ENCODE peak calls at places on chromosomes 6 and 20, in eight cellular contexts. One of them, this sample, is unnamed.

GRCh38 chr6:133070410-133071043 is 170.6 kb upstream of the EYA4 start:
- DNase-seq in hepatic stellate cell: no peak
- DNase-seq in Caki2: no peak
- DNase-seq in NCI-H2171: no peak
- DNase-seq in mammary epithelial cell: no peak
- DNase-seq in neuronal stem cell: no peak
- DNase-seq in GM04504: no peak
- DNase-seq in bronchial epithelial cell: no peak
- DNase-seq in this sample: no peak

GRCh38 chr20:50048420-50049166 is 64.4 kb downstream of the UBE2V1 start:
- DNase-seq in hepatic stellate cell: no peak
- DNase-seq in Caki2: no peak
- DNase-seq in NCI-H2171: no peak
- DNase-seq in mammary epithelial cell: peak; percentile 13
- DNase-seq in neuronal stem cell: no peak
- DNase-seq in GM04504: no peak
- DNase-seq in bronchial epithelial cell: no peak
- DNase-seq in this sample: peak; percentile 56

GRCh38 chr20:61503106-61503505 is 251.0 kb downstream of the CDH4 start:
- DNase-seq in hepatic stellate cell: no peak
- DNase-seq in Caki2: no peak
- DNase-seq in NCI-H2171: no peak
- DNase-seq in mammary epithelial cell: no peak
- DNase-seq in neuronal stem cell: no peak
- DNase-seq in GM04504: no peak
- DNase-seq in bronchial epithelial cell: no peak
- DNase-seq in this sample: no peak

GRCh38 chr6:21556506-21556905 is 37.0 kb upstream of the SOX4 start:
- DNase-seq in hepatic stellate cell: no peak
- DNase-seq in Caki2: no peak
- DNase-seq in NCI-H2171: no peak
- DNase-seq in mammary epithelial cell: no peak
- DNase-seq in neuronal stem cell: no peak
- DNase-seq in GM04504: no peak
- DNase-seq in bronchial epithelial cell: no peak
- DNase-seq in this sample: no peak

GRCh38 chr20:63968136-63968927 is 1.4 kb downstream of the ZNF512B start:
- DNase-seq in hepatic stellate cell: no peak
- DNase-seq in Caki2: no peak
- DNase-seq in NCI-H2171: no peak
- DNase-seq in mammary epithelial cell: no peak
- DNase-seq in neuronal stem cell: no peak
- DNase-seq in GM04504: no peak
- DNase-seq in bronchial epithelial cell: no peak
- DNase-seq in this sample: no peak

GRCh38 chr20:63270606-63271325 is 1.8 kb upstream of the ARFGAP1 start:
- DNase-seq in hepatic stellate cell: no peak
- DNase-seq in Caki2: no peak
- DNase-seq in NCI-H2171: no peak
- DNase-seq in mammary epithelial cell: no peak
- DNase-seq in neuronal stem cell: no peak
- DNase-seq in GM04504: no peak
- DNase-seq in bronchial epithelial cell: no peak
- DNase-seq in this sample: peak; percentile 44

GRCh38 chr6:157233156-157233555 is 90.2 kb downstream of the TMEM242 start:
- DNase-seq in hepatic stellate cell: no peak
- DNase-seq in Caki2: no peak
- DNase-seq in NCI-H2171: no peak
- DNase-seq in mammary epithelial cell: no peak
- DNase-seq in neuronal stem cell: no peak
- DNase-seq in GM04504: no peak
- DNase-seq in bronchial epithelial cell: no peak
- DNase-seq in this sample: no peak

GRCh38 chr6:162099685-162100084 is 627.9 kb downstream of the PRKN start:
- DNase-seq in hepatic stellate cell: peak; percentile 4
- DNase-seq in Caki2: peak; percentile 74
- DNase-seq in NCI-H2171: no peak
- DNase-seq in mammary epithelial cell: peak; percentile 92
- DNase-seq in neuronal stem cell: no peak
- DNase-seq in GM04504: peak; percentile 60
- DNase-seq in bronchial epithelial cell: peak; percentile 96
- DNase-seq in this sample: peak; percentile 72

GRCh38 chr20:25246182-25246943 is 1.5 kb upstream of the PYGB start:
- DNase-seq in hepatic stellate cell: no peak
- DNase-seq in Caki2: no peak
- DNase-seq in NCI-H2171: no peak
- DNase-seq in mammary epithelial cell: no peak
- DNase-seq in neuronal stem cell: no peak
- DNase-seq in GM04504: no peak
- DNase-seq in bronchial epithelial cell: no peak
- DNase-seq in this sample: peak; percentile 13

GRCh38 chr20:3629893-3630292 is 33.3 kb downstream of the GFRA4 start:
- DNase-seq in hepatic stellate cell: no peak
- DNase-seq in Caki2: no peak
- DNase-seq in NCI-H2171: no peak
- DNase-seq in mammary epithelial cell: no peak
- DNase-seq in neuronal stem cell: no peak
- DNase-seq in GM04504: no peak
- DNase-seq in bronchial epithelial cell: no peak
- DNase-seq in this sample: no peak

GRCh38 chr20:32149566-32150170 is 40.2 kb downstream of the TM9SF4 start:
- DNase-seq in hepatic stellate cell: no peak
- DNase-seq in Caki2: no peak
- DNase-seq in NCI-H2171: no peak
- DNase-seq in mammary epithelial cell: no peak
- DNase-seq in neuronal stem cell: no peak
- DNase-seq in GM04504: no peak
- DNase-seq in bronchial epithelial cell: no peak
- DNase-seq in this sample: no peak

GRCh38 chr20:19784511-19785172 is 26.6 kb downstream of the RIN2 start:
- DNase-seq in hepatic stellate cell: peak; percentile 55
- DNase-seq in Caki2: peak; percentile 95
- DNase-seq in NCI-H2171: no peak
- DNase-seq in mammary epithelial cell: peak; percentile 82
- DNase-seq in neuronal stem cell: peak; percentile 66
- DNase-seq in GM04504: peak; percentile 67
- DNase-seq in bronchial epithelial cell: peak; percentile 89
- DNase-seq in this sample: peak; percentile 48

GRCh38 chr20:44850883-44851282 is 34.6 kb upstream of the YWHAB start:
- DNase-seq in hepatic stellate cell: no peak
- DNase-seq in Caki2: no peak
- DNase-seq in NCI-H2171: no peak
- DNase-seq in mammary epithelial cell: no peak
- DNase-seq in neuronal stem cell: no peak
- DNase-seq in GM04504: no peak
- DNase-seq in bronchial epithelial cell: no peak
- DNase-seq in this sample: no peak

GRCh38 chr6:24568687-24569086 is 73.9 kb downstream of the ALDH5A1 start:
- DNase-seq in hepatic stellate cell: no peak
- DNase-seq in Caki2: no peak
- DNase-seq in NCI-H2171: no peak
- DNase-seq in mammary epithelial cell: no peak
- DNase-seq in neuronal stem cell: no peak
- DNase-seq in GM04504: no peak
- DNase-seq in bronchial epithelial cell: no peak
- DNase-seq in this sample: no peak

GRCh38 chr6:34568341-34568680 is 12.2 kb upstream of the SPDEF start:
- DNase-seq in hepatic stellate cell: peak; percentile 8
- DNase-seq in Caki2: no peak
- DNase-seq in NCI-H2171: no peak
- DNase-seq in mammary epithelial cell: no peak
- DNase-seq in neuronal stem cell: no peak
- DNase-seq in GM04504: no peak
- DNase-seq in bronchial epithelial cell: no peak
- DNase-seq in this sample: peak; percentile 60

GRCh38 chr6:11212625-11213024 is 19.8 kb downstream of the NEDD9 start:
- DNase-seq in hepatic stellate cell: peak; percentile 53
- DNase-seq in Caki2: no peak
- DNase-seq in NCI-H2171: no peak
- DNase-seq in mammary epithelial cell: peak; percentile 67
- DNase-seq in neuronal stem cell: no peak
- DNase-seq in GM04504: peak; percentile 59
- DNase-seq in bronchial epithelial cell: peak; percentile 74
- DNase-seq in this sample: peak; percentile 77

GRCh38 chr6:170106906-170107525 is 183.9 kb downstream of the DLL1 start:
- DNase-seq in hepatic stellate cell: no peak
- DNase-seq in Caki2: no peak
- DNase-seq in NCI-H2171: no peak
- DNase-seq in mammary epithelial cell: no peak
- DNase-seq in neuronal stem cell: no peak
- DNase-seq in GM04504: no peak
- DNase-seq in bronchial epithelial cell: no peak
- DNase-seq in this sample: no peak

GRCh38 chr20:6045566-6045965 is 8.3 kb downstream of the LRRN4 start:
- DNase-seq in hepatic stellate cell: no peak
- DNase-seq in Caki2: no peak
- DNase-seq in NCI-H2171: no peak
- DNase-seq in mammary epithelial cell: peak; percentile 40
- DNase-seq in neuronal stem cell: no peak
- DNase-seq in GM04504: no peak
- DNase-seq in bronchial epithelial cell: no peak
- DNase-seq in this sample: peak; percentile 54

GRCh38 chr6:37741757-37742400 is 44.2 kb upstream of the MDGA1 start:
- DNase-seq in hepatic stellate cell: peak; percentile 35
- DNase-seq in Caki2: no peak
- DNase-seq in NCI-H2171: no peak
- DNase-seq in mammary epithelial cell: no peak
- DNase-seq in neuronal stem cell: peak; percentile 42
- DNase-seq in GM04504: no peak
- DNase-seq in bronchial epithelial cell: no peak
- DNase-seq in this sample: no peak

GRCh38 chr20:13841206-13841605 is 56.4 kb downstream of the NDUFAF5 start:
- DNase-seq in hepatic stellate cell: no peak
- DNase-seq in Caki2: no peak
- DNase-seq in NCI-H2171: peak; percentile 40
- DNase-seq in mammary epithelial cell: no peak
- DNase-seq in neuronal stem cell: no peak
- DNase-seq in GM04504: no peak
- DNase-seq in bronchial epithelial cell: no peak
- DNase-seq in this sample: no peak

GRCh38 chr6:89950879-89951391 is 56.7 kb downstream of the GJA10 start:
- DNase-seq in hepatic stellate cell: no peak
- DNase-seq in Caki2: no peak
- DNase-seq in NCI-H2171: no peak
- DNase-seq in mammary epithelial cell: peak; percentile 32
- DNase-seq in neuronal stem cell: no peak
- DNase-seq in GM04504: no peak
- DNase-seq in bronchial epithelial cell: peak; percentile 70
- DNase-seq in this sample: peak; percentile 81

GRCh38 chr6:111944541-111944940 is 71.3 kb upstream of the FYN start:
- DNase-seq in hepatic stellate cell: no peak
- DNase-seq in Caki2: no peak
- DNase-seq in NCI-H2171: no peak
- DNase-seq in mammary epithelial cell: no peak
- DNase-seq in neuronal stem cell: no peak
- DNase-seq in GM04504: no peak
- DNase-seq in bronchial epithelial cell: no peak
- DNase-seq in this sample: no peak

GRCh38 chr20:38831995-38832620 is 26.6 kb downstream of the PPP1R16B start:
- DNase-seq in hepatic stellate cell: no peak
- DNase-seq in Caki2: no peak
- DNase-seq in NCI-H2171: no peak
- DNase-seq in mammary epithelial cell: no peak
- DNase-seq in neuronal stem cell: no peak
- DNase-seq in GM04504: no peak
- DNase-seq in bronchial epithelial cell: no peak
- DNase-seq in this sample: no peak

GRCh38 chr20:2237059-2237458 is 58.7 kb upstream of the TGM3 start:
- DNase-seq in hepatic stellate cell: peak; percentile 88
- DNase-seq in Caki2: peak; percentile 81
- DNase-seq in NCI-H2171: no peak
- DNase-seq in mammary epithelial cell: peak; percentile 97
- DNase-seq in neuronal stem cell: no peak
- DNase-seq in GM04504: peak; percentile 98
- DNase-seq in bronchial epithelial cell: peak; percentile 81
- DNase-seq in this sample: peak; percentile 67

GRCh38 chr6:148509789-148510581 is 167.3 kb downstream of the SASH1 start:
- DNase-seq in hepatic stellate cell: peak; percentile 77
- DNase-seq in Caki2: peak; percentile 41
- DNase-seq in NCI-H2171: peak; percentile 49
- DNase-seq in mammary epithelial cell: peak; percentile 79
- DNase-seq in neuronal stem cell: no peak
- DNase-seq in GM04504: peak; percentile 97
- DNase-seq in bronchial epithelial cell: peak; percentile 59
- DNase-seq in this sample: peak; percentile 99

GRCh38 chr6:12232339-12232738 is 57.8 kb upstream of the EDN1 start:
- DNase-seq in hepatic stellate cell: peak; percentile 7
- DNase-seq in Caki2: no peak
- DNase-seq in NCI-H2171: no peak
- DNase-seq in mammary epithelial cell: no peak
- DNase-seq in neuronal stem cell: no peak
- DNase-seq in GM04504: peak; percentile 64
- DNase-seq in bronchial epithelial cell: no peak
- DNase-seq in this sample: peak; percentile 65

GRCh38 chr6:157479464-157480303 is 98.7 kb downstream of the ZDHHC14 start:
- DNase-seq in hepatic stellate cell: no peak
- DNase-seq in Caki2: no peak
- DNase-seq in NCI-H2171: no peak
- DNase-seq in mammary epithelial cell: no peak
- DNase-seq in neuronal stem cell: no peak
- DNase-seq in GM04504: no peak
- DNase-seq in bronchial epithelial cell: no peak
- DNase-seq in this sample: peak; percentile 56

GRCh38 chr20:47995661-47996060 is 210.4 kb upstream of the SULF2 start:
- DNase-seq in hepatic stellate cell: no peak
- DNase-seq in Caki2: no peak
- DNase-seq in NCI-H2171: no peak
- DNase-seq in mammary epithelial cell: no peak
- DNase-seq in neuronal stem cell: no peak
- DNase-seq in GM04504: no peak
- DNase-seq in bronchial epithelial cell: no peak
- DNase-seq in this sample: no peak

GRCh38 chr6:3561745-3562144 is 104.9 kb upstream of the SLC22A23 start:
- DNase-seq in hepatic stellate cell: no peak
- DNase-seq in Caki2: no peak
- DNase-seq in NCI-H2171: peak; percentile 92
- DNase-seq in mammary epithelial cell: no peak
- DNase-seq in neuronal stem cell: no peak
- DNase-seq in GM04504: no peak
- DNase-seq in bronchial epithelial cell: no peak
- DNase-seq in this sample: peak; percentile 28

GRCh38 chr6:6614096-6614964 is 25.8 kb downstream of the LY86 start:
- DNase-seq in hepatic stellate cell: no peak
- DNase-seq in Caki2: no peak
- DNase-seq in NCI-H2171: no peak
- DNase-seq in mammary epithelial cell: peak; percentile 2
- DNase-seq in neuronal stem cell: no peak
- DNase-seq in GM04504: no peak
- DNase-seq in bronchial epithelial cell: peak; percentile 52
- DNase-seq in this sample: no peak

This sample was measured in MV-4-11.